ENCODE peak calls at places on chromosomes 11 and 22, in eight cellular contexts. X, K, R, D, F, G, C and B are unnamed samples.

GRCh38 chr11:97638825-97639224 is 1249.0 kb downstream of the JRKL start:
- DNase-seq in D (no peak), R (no peak), G (no peak), K (no peak), X (no peak), F (no peak), C (no peak), B (no peak)

GRCh38 chr11:14444441-14445189 is 55.0 kb downstream of the COPB1 start:
- DNase-seq in D (no peak), R (no peak), X (no peak), K (no peak), G (no peak), F (no peak), C (no peak), B (no peak)

GRCh38 chr11:46049325-46049860 is 71.9 kb downstream of the PHF21A start:
- DNase-seq in X (no peak), R (no peak), C (peak; percentile 26), K (no peak), G (no peak), D (no peak), F (no peak), B (no peak)

GRCh38 chr11:128399186-128399585 is 188.2 kb downstream of the ETS1 start:
- DNase-seq in F (no peak), K (peak; percentile 92), X (no peak), C (no peak), D (peak; percentile 46), G (no peak), R (no peak), B (peak; percentile 43)

GRCh38 chr11:82995754-82996398 is 75.8 kb downstream of the RAB30 start:
- DNase-seq in G (no peak), C (no peak), D (peak; percentile 67), K (peak; percentile 66), F (no peak), X (peak; percentile 40), R (no peak), B (peak; percentile 92)

GRCh38 chr11:37511425-37511933 is 913.4 kb upstream of the RAG2 start:
- DNase-seq in G (no peak), C (no peak), R (no peak), K (peak; percentile 64), X (no peak), D (no peak), F (no peak), B (peak; percentile 95)

GRCh38 chr11:46832511-46833214 is 13.4 kb downstream of the CKAP5 start:
- DNase-seq in D (no peak), R (no peak), G (no peak), C (no peak), K (no peak), F (no peak), X (no peak), B (no peak)

GRCh38 chr11:75785187-75785586 is 16.6 kb downstream of the DGAT2 start:
- DNase-seq in K (no peak), R (no peak), D (no peak), X (no peak), G (no peak), C (no peak), F (no peak), B (no peak)

GRCh38 chr11:63599211-63600122 is 14.8 kb downstream of the PLAAT3 start:
- DNase-seq in C (no peak), R (no peak), D (peak; percentile 71), G (no peak), K (peak; percentile 77), F (no peak), X (no peak), B (peak; percentile 67)

GRCh38 chr11:116736763-116737162 is 36.0 kb downstream of the BUD13 start:
- DNase-seq in G (no peak), K (peak; percentile 8), F (no peak), C (no peak), D (no peak), X (no peak), R (no peak), B (no peak)

GRCh38 chr11:16607675-16608644 is 130.5 kb upstream of the C11orf58 start:
- DNase-seq in D (no peak), F (peak; percentile 64), X (peak; percentile 91), G (no peak), R (peak; percentile 79), C (peak; percentile 90), K (no peak), B (no peak)

GRCh38 chr11:35073691-35074382 is 65.1 kb upstream of the CD44 start:
- DNase-seq in K (peak; percentile 50), F (no peak), G (no peak), C (no peak), X (no peak), R (no peak), D (no peak), B (no peak)

GRCh38 chr11:127950162-127950561 is 637.2 kb downstream of the ETS1 start:
- DNase-seq in X (no peak), D (no peak), F (no peak), C (no peak), K (no peak), R (no peak), G (no peak), B (no peak)

GRCh38 chr22:41913040-41913719 is 1.7 kb downstream of the SHISA8 start:
- DNase-seq in D (no peak), R (no peak), F (no peak), K (no peak), C (no peak), X (no peak), G (no peak), B (no peak)

GRCh38 chr11:24574461-24574860 is 77.6 kb downstream of the LUZP2 start:
- DNase-seq in R (no peak), C (no peak), K (peak; percentile 57), F (no peak), G (no peak), D (no peak), X (no peak), B (peak; percentile 59)

GRCh38 chr22:29617922-29618629 is 14.6 kb downstream of the NF2 start:
- DNase-seq in G (no peak), R (no peak), K (peak; percentile 73), C (no peak), F (no peak), X (no peak), D (no peak), B (peak; percentile 69)

GRCh38 chr11:100876826-100877545 is 189.9 kb downstream of the ARHGAP42 start:
- DNase-seq in G (no peak), X (no peak), F (no peak), R (no peak), C (no peak), K (peak; percentile 98), D (peak; percentile 88), B (peak; percentile 98)

GRCh38 chr11:9438611-9439010 is 22.2 kb upstream of the ZNF143 start:
- DNase-seq in D (no peak), K (peak; percentile 39), X (no peak), C (no peak), F (no peak), G (no peak), R (no peak), B (no peak)

GRCh38 chr11:34052608-34053160 is 1.2 kb downstream of the CAPRIN1 start:
- DNase-seq in F (no peak), D (no peak), R (peak; percentile 52), G (no peak), X (peak; percentile 35), K (peak; percentile 16), C (peak; percentile 56), B (no peak)